ENCODE peak calls at places on chromosomes 7 and 10, in six cellular contexts. One of them, this sample, is unnamed.

GRCh38 chr10:62056219-62056618 is 154.7 kb downstream of the ARID5B start:
- DNase-seq in cardiac fibroblast: no peak
- DNase-seq in heart left ventricle: no peak
- DNase-seq in lower lobe of right lung: no peak
- DNase-seq in BE2C: no peak
- DNase-seq in EL: peak; percentile 4
- DNase-seq in this sample: no peak

GRCh38 chr7:1668486-1668931 is 1.6 kb upstream of the ELFN1 start:
- DNase-seq in cardiac fibroblast: no peak
- DNase-seq in heart left ventricle: peak; percentile 47
- DNase-seq in lower lobe of right lung: peak; percentile 35
- DNase-seq in BE2C: no peak
- DNase-seq in EL: no peak
- DNase-seq in this sample: no peak

GRCh38 chr7:2231992-2232765 is 566 bp downstream of the MAD1L1 start:
- DNase-seq in cardiac fibroblast: no peak
- DNase-seq in heart left ventricle: no peak
- DNase-seq in lower lobe of right lung: no peak
- DNase-seq in BE2C: peak; percentile 34
- DNase-seq in EL: peak; percentile 29
- DNase-seq in this sample: peak; percentile 19

GRCh38 chr10:108632044-108632443 is 1291.3 kb downstream of the XPNPEP1 start:
- DNase-seq in cardiac fibroblast: no peak
- DNase-seq in heart left ventricle: no peak
- DNase-seq in lower lobe of right lung: no peak
- DNase-seq in BE2C: no peak
- DNase-seq in EL: no peak
- DNase-seq in this sample: no peak

GRCh38 chr7:91827169-91827568 is 53.3 kb downstream of the MTERF1 start:
- DNase-seq in cardiac fibroblast: no peak
- DNase-seq in heart left ventricle: no peak
- DNase-seq in lower lobe of right lung: no peak
- DNase-seq in BE2C: no peak
- DNase-seq in EL: no peak
- DNase-seq in this sample: no peak

GRCh38 chr10:75312440-75312839 is 76.7 kb upstream of the COMTD1 start:
- DNase-seq in cardiac fibroblast: no peak
- DNase-seq in heart left ventricle: no peak
- DNase-seq in lower lobe of right lung: no peak
- DNase-seq in BE2C: no peak
- DNase-seq in EL: no peak
- DNase-seq in this sample: no peak

GRCh38 chr7:85730016-85730415 is 543.2 kb upstream of the SEMA3D start:
- DNase-seq in cardiac fibroblast: peak; percentile 66
- DNase-seq in heart left ventricle: no peak
- DNase-seq in lower lobe of right lung: no peak
- DNase-seq in BE2C: no peak
- DNase-seq in EL: no peak
- DNase-seq in this sample: no peak

GRCh38 chr7:41207141-41207540 is 495.7 kb downstream of the INHBA start:
- DNase-seq in cardiac fibroblast: no peak
- DNase-seq in heart left ventricle: no peak
- DNase-seq in lower lobe of right lung: no peak
- DNase-seq in BE2C: no peak
- DNase-seq in EL: no peak
- DNase-seq in this sample: no peak

GRCh38 chr7:131219277-131220041 is 108.2 kb upstream of the MKLN1 start:
- DNase-seq in cardiac fibroblast: peak; percentile 55
- DNase-seq in heart left ventricle: peak; percentile 59
- DNase-seq in lower lobe of right lung: peak; percentile 62
- DNase-seq in BE2C: no peak
- DNase-seq in EL: no peak
- DNase-seq in this sample: no peak

GRCh38 chr10:13718820-13719219 is 132.1 kb downstream of the PRPF18 start:
- DNase-seq in cardiac fibroblast: no peak
- DNase-seq in heart left ventricle: no peak
- DNase-seq in lower lobe of right lung: no peak
- DNase-seq in BE2C: no peak
- DNase-seq in EL: no peak
- DNase-seq in this sample: no peak

GRCh38 chr7:139915864-139916716 is 87.0 kb downstream of the TBXAS1 start:
- DNase-seq in cardiac fibroblast: peak; percentile 96
- DNase-seq in heart left ventricle: peak; percentile 61
- DNase-seq in lower lobe of right lung: no peak
- DNase-seq in BE2C: no peak
- DNase-seq in EL: peak; percentile 97
- DNase-seq in this sample: peak; percentile 97

GRCh38 chr7:107622429-107622828 is 38.2 kb upstream of the SLC26A4 start:
- DNase-seq in cardiac fibroblast: peak; percentile 80
- DNase-seq in heart left ventricle: no peak
- DNase-seq in lower lobe of right lung: no peak
- DNase-seq in BE2C: no peak
- DNase-seq in EL: peak; percentile 72
- DNase-seq in this sample: peak; percentile 84

GRCh38 chr10:71392292-71392691 is 4.4 kb upstream of the CDH23 start:
- DNase-seq in cardiac fibroblast: no peak
- DNase-seq in heart left ventricle: no peak
- DNase-seq in lower lobe of right lung: no peak
- DNase-seq in BE2C: no peak
- DNase-seq in EL: no peak
- DNase-seq in this sample: no peak

GRCh38 chr7:134186022-134186421 is 58.9 kb downstream of the LRGUK start:
- DNase-seq in cardiac fibroblast: no peak
- DNase-seq in heart left ventricle: no peak
- DNase-seq in lower lobe of right lung: no peak
- DNase-seq in BE2C: no peak
- DNase-seq in EL: peak; percentile 76
- DNase-seq in this sample: no peak

GRCh38 chr10:101772895-101773761 is 2.8 kb downstream of the FGF8 start:
- DNase-seq in cardiac fibroblast: no peak
- DNase-seq in heart left ventricle: no peak
- DNase-seq in lower lobe of right lung: no peak
- DNase-seq in BE2C: no peak
- DNase-seq in EL: no peak
- DNase-seq in this sample: no peak

GRCh38 chr10:117134084-117135025 is 3.7 kb downstream of the VAX1 start:
- DNase-seq in cardiac fibroblast: no peak
- DNase-seq in heart left ventricle: no peak
- DNase-seq in lower lobe of right lung: no peak
- DNase-seq in BE2C: no peak
- DNase-seq in EL: no peak
- DNase-seq in this sample: peak; percentile 44

GRCh38 chr10:45373003-45373782 is 823 bp upstream of the ALOX5 start:
- DNase-seq in cardiac fibroblast: no peak
- DNase-seq in heart left ventricle: no peak
- DNase-seq in lower lobe of right lung: peak; percentile 62
- DNase-seq in BE2C: no peak
- DNase-seq in EL: no peak
- DNase-seq in this sample: no peak

GRCh38 chr7:27958933-27959548 is 219.1 kb downstream of the TAX1BP1 start:
- DNase-seq in cardiac fibroblast: no peak
- DNase-seq in heart left ventricle: no peak
- DNase-seq in lower lobe of right lung: no peak
- DNase-seq in BE2C: no peak
- DNase-seq in EL: no peak
- DNase-seq in this sample: no peak

GRCh38 chr10:60428387-60428737 is 38.7 kb upstream of the ANK3 start:
- DNase-seq in cardiac fibroblast: peak; percentile 77
- DNase-seq in heart left ventricle: peak; percentile 28
- DNase-seq in lower lobe of right lung: no peak
- DNase-seq in BE2C: peak; percentile 24
- DNase-seq in EL: no peak
- DNase-seq in this sample: no peak

GRCh38 chr10:113273877-113274829 is 278.7 kb upstream of the HABP2 start:
- DNase-seq in cardiac fibroblast: no peak
- DNase-seq in heart left ventricle: peak; percentile 73
- DNase-seq in lower lobe of right lung: no peak
- DNase-seq in BE2C: no peak
- DNase-seq in EL: peak; percentile 44
- DNase-seq in this sample: no peak

GRCh38 chr7:106217089-106217542 is 67.7 kb downstream of the NAMPT start:
- DNase-seq in cardiac fibroblast: peak; percentile 98
- DNase-seq in heart left ventricle: peak; percentile 94
- DNase-seq in lower lobe of right lung: peak; percentile 62
- DNase-seq in BE2C: no peak
- DNase-seq in EL: peak; percentile 81
- DNase-seq in this sample: peak; percentile 87

GRCh38 chr7:102469351-102469971 is 4.7 kb downstream of the LRWD1 start:
- DNase-seq in cardiac fibroblast: no peak
- DNase-seq in heart left ventricle: peak; percentile 20
- DNase-seq in lower lobe of right lung: no peak
- DNase-seq in BE2C: no peak
- DNase-seq in EL: no peak
- DNase-seq in this sample: no peak

GRCh38 chr7:85130702-85131101 is 56.2 kb downstream of the SEMA3D start:
- DNase-seq in cardiac fibroblast: no peak
- DNase-seq in heart left ventricle: peak; percentile 27
- DNase-seq in lower lobe of right lung: no peak
- DNase-seq in BE2C: no peak
- DNase-seq in EL: no peak
- DNase-seq in this sample: no peak

GRCh38 chr7:114630186-114630824 is 215.7 kb downstream of the FOXP2 start:
- DNase-seq in cardiac fibroblast: no peak
- DNase-seq in heart left ventricle: no peak
- DNase-seq in lower lobe of right lung: no peak
- DNase-seq in BE2C: no peak
- DNase-seq in EL: no peak
- DNase-seq in this sample: no peak

GRCh38 chr7:13279854-13280435 is 592.5 kb downstream of the ARL4A start:
- DNase-seq in cardiac fibroblast: peak; percentile 46
- DNase-seq in heart left ventricle: no peak
- DNase-seq in lower lobe of right lung: no peak
- DNase-seq in BE2C: no peak
- DNase-seq in EL: peak; percentile 5
- DNase-seq in this sample: peak; percentile 40

GRCh38 chr7:105876964-105877601 is 684 bp upstream of the ATXN7L1 start:
- DNase-seq in cardiac fibroblast: peak; percentile 58
- DNase-seq in heart left ventricle: peak; percentile 39
- DNase-seq in lower lobe of right lung: peak; percentile 48
- DNase-seq in BE2C: peak; percentile 66
- DNase-seq in EL: peak; percentile 67
- DNase-seq in this sample: peak; percentile 53

GRCh38 chr7:42247301-42247700 is 10.3 kb upstream of the GLI3 start:
- DNase-seq in cardiac fibroblast: peak; percentile 75
- DNase-seq in heart left ventricle: no peak
- DNase-seq in lower lobe of right lung: no peak
- DNase-seq in BE2C: no peak
- DNase-seq in EL: peak; percentile 84
- DNase-seq in this sample: peak; percentile 72

GRCh38 chr7:158016171-158017087 is 571.2 kb downstream of the PTPRN2 start:
- DNase-seq in cardiac fibroblast: no peak
- DNase-seq in heart left ventricle: no peak
- DNase-seq in lower lobe of right lung: no peak
- DNase-seq in BE2C: no peak
- DNase-seq in EL: no peak
- DNase-seq in this sample: no peak

GRCh38 chr7:89104748-89105685 is 309.5 kb upstream of the TEX47 start:
- DNase-seq in cardiac fibroblast: no peak
- DNase-seq in heart left ventricle: no peak
- DNase-seq in lower lobe of right lung: no peak
- DNase-seq in BE2C: no peak
- DNase-seq in EL: no peak
- DNase-seq in this sample: no peak

GRCh38 chr10:74189999-74190421 is 39.0 kb downstream of the ADK start:
- DNase-seq in cardiac fibroblast: peak; percentile 84
- DNase-seq in heart left ventricle: no peak
- DNase-seq in lower lobe of right lung: no peak
- DNase-seq in BE2C: no peak
- DNase-seq in EL: peak; percentile 96
- DNase-seq in this sample: peak; percentile 40